ENCODE peak calls at places on chromosomes 6 and 20, in seven cellular contexts. Q, E, J, H, D, C and K are unnamed samples.

GRCh38 chr20:23049201-23049932 is at the start of gene THBD:
- DNase-seq in Q (peak), E (peak), J (peak), H (peak), D (peak), C (peak), K (peak)

GRCh38 chr20:59783020-59784010 is 150.1 kb downstream of the SYCP2 start:
- DNase-seq in Q (peak), E (peak), J (no peak), H (peak), D (peak), C (peak), K (peak)

GRCh38 chr6:121780325-121781313 is 345.2 kb downstream of the GJA1 start:
- DNase-seq in Q (peak), E (peak), J (no peak), H (peak), D (no peak), C (peak), K (peak)

GRCh38 chr20:43849496-43850197 is 65.0 kb upstream of the TOX2 start:
- DNase-seq in Q (peak), E (no peak), J (no peak), H (peak), D (no peak), C (peak), K (no peak)

GRCh38 chr20:19713851-19714716 is 44.0 kb upstream of the RIN2 start:
- DNase-seq in Q (no peak), E (no peak), J (no peak), H (no peak), D (no peak), C (no peak), K (no peak)

GRCh38 chr6:163667372-163668060 is 253.0 kb downstream of the QKI start:
- DNase-seq in Q (peak), E (no peak), J (peak), H (peak), D (no peak), C (no peak), K (no peak)

GRCh38 chr20:60331688-60332300 is 373.6 kb downstream of the CDH26 start:
- DNase-seq in Q (no peak), E (no peak), J (no peak), H (no peak), D (no peak), C (no peak), K (no peak)

GRCh38 chr6:41967312-41968287 is 26.0 kb upstream of the CCND3 start:
- DNase-seq in Q (no peak), E (no peak), J (no peak), H (peak), D (no peak), C (peak), K (no peak)

GRCh38 chr6:164014716-164015484 is 600.4 kb downstream of the QKI start:
- DNase-seq in Q (no peak), E (peak), J (no peak), H (no peak), D (peak), C (no peak), K (no peak)

GRCh38 chr6:99022039-99022609 is 74.4 kb upstream of the FBXL4 start:
- DNase-seq in Q (no peak), E (no peak), J (no peak), H (no peak), D (no peak), C (no peak), K (no peak)

GRCh38 chr6:3306848-3307247 is 48.1 kb downstream of the PSMG4 start:
- DNase-seq in Q (no peak), E (no peak), J (peak), H (no peak), D (no peak), C (no peak), K (no peak)

GRCh38 chr20:20024942-20025341 is 7.8 kb downstream of the NAA20 start:
- DNase-seq in Q (no peak), E (no peak), J (no peak), H (peak), D (no peak), C (no peak), K (no peak)

GRCh38 chr6:145347256-145347655 is 388.1 kb downstream of the EPM2A start:
- DNase-seq in Q (no peak), E (no peak), J (no peak), H (no peak), D (no peak), C (no peak), K (no peak)

GRCh38 chr20:61556116-61556515 is 304.1 kb downstream of the CDH4 start:
- DNase-seq in Q (no peak), E (no peak), J (no peak), H (peak), D (no peak), C (peak), K (no peak)

GRCh38 chr6:71291991-71292390 is 3.4 kb downstream of the OGFRL1 start:
- DNase-seq in Q (no peak), E (no peak), J (no peak), H (peak), D (no peak), C (no peak), K (no peak)

GRCh38 chr20:62970307-62971210 is 18.1 kb downstream of the SLC17A9 start:
- DNase-seq in Q (no peak), E (no peak), J (no peak), H (no peak), D (no peak), C (no peak), K (no peak)

GRCh38 chr6:49606696-49607390 is 29.8 kb downstream of the RHAG start:
- DNase-seq in Q (peak), E (no peak), J (no peak), H (peak), D (peak), C (peak), K (peak)

GRCh38 chr6:1129141-1129540 is 182.8 kb upstream of the FOXQ1 start:
- DNase-seq in Q (no peak), E (no peak), J (no peak), H (no peak), D (no peak), C (no peak), K (no peak)

GRCh38 chr6:32664354-32664753 is 2.1 kb downstream of the HLA-DQB1 start:
- DNase-seq in Q (no peak), E (no peak), J (no peak), H (no peak), D (no peak), C (no peak), K (no peak)

GRCh38 chr6:132598473-132598872 is 8.9 kb upstream of the TAAR5 start:
- DNase-seq in Q (no peak), E (no peak), J (no peak), H (no peak), D (peak), C (peak), K (no peak)

GRCh38 chr20:1788039-1788438 is 107.2 kb upstream of the SIRPA start:
- DNase-seq in Q (no peak), E (no peak), J (no peak), H (no peak), D (no peak), C (no peak), K (no peak)

GRCh38 chr6:144340541-144341371 is 55.6 kb downstream of the UTRN start:
- DNase-seq in Q (no peak), E (no peak), J (no peak), H (peak), D (no peak), C (no peak), K (no peak)

GRCh38 chr20:44031001-44031574 is 116.4 kb downstream of the TOX2 start:
- DNase-seq in Q (no peak), E (no peak), J (no peak), H (no peak), D (no peak), C (no peak), K (no peak)

GRCh38 chr6:79544939-79545450 is 7.8 kb upstream of the LCA5 start:
- DNase-seq in Q (peak), E (peak), J (no peak), H (peak), D (peak), C (peak), K (peak)

GRCh38 chr20:48635791-48636267 is 192.0 kb downstream of the PREX1 start:
- DNase-seq in Q (peak), E (peak), J (peak), H (peak), D (peak), C (peak), K (peak)

GRCh38 chr6:82712826-82713225 is 349.2 kb downstream of the TPBG start:
- DNase-seq in Q (no peak), E (no peak), J (no peak), H (peak), D (no peak), C (no peak), K (no peak)

GRCh38 chr6:119351005-119351394 is 1.4 kb upstream of the MAN1A1 start:
- DNase-seq in Q (no peak), E (no peak), J (no peak), H (peak), D (no peak), C (no peak), K (no peak)

GRCh38 chr6:15643542-15643941 is 19.3 kb downstream of the DTNBP1 start:
- DNase-seq in Q (no peak), E (no peak), J (no peak), H (no peak), D (no peak), C (no peak), K (no peak)

GRCh38 chr6:15644904-15645303 is 17.9 kb downstream of the DTNBP1 start:
- DNase-seq in Q (no peak), E (no peak), J (no peak), H (no peak), D (no peak), C (no peak), K (no peak)

GRCh38 chr6:15638373-15638772 is 24.5 kb downstream of the DTNBP1 start:
- DNase-seq in Q (no peak), E (no peak), J (no peak), H (no peak), D (no peak), C (no peak), K (no peak)

DNA sequence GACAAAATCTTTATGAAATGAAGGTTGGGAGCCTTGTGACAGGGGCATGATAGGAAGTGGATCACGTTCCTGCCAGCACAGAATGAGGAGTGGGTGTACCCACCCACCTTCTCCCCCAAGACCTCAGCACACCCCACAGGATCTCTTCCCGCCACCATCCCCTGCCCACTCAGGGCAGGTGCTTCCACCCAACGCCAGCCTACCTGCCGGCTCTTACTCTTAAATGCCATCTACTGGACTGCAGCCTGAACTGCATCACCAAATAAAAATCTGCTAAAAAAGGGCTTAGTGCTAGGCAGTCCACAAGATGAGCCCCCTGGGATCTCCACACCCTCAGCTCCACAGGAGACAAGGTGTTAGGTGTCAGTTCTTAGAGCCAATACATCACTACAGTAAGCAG is 20.6 kb downstream of the DTNBP1 start:
- DNase-seq in Q (no peak), E (no peak), J (no peak), H (peak), D (no peak), C (no peak), K (no peak)
- TF ChIP-seq CTCF in Q (no peak), E (no peak), J (no peak), H (peak), D (peak), C (no peak), K (no peak)

GRCh38 chr6:157226761-157227160 is 96.6 kb downstream of the TMEM242 start:
- DNase-seq in Q (no peak), E (no peak), J (no peak), H (peak), D (no peak), C (no peak), K (no peak)

GRCh38 chr6:157229219-157229607 is 94.1 kb downstream of the TMEM242 start:
- DNase-seq in Q (no peak), E (no peak), J (no peak), H (no peak), D (no peak), C (no peak), K (no peak)

GRCh38 chr6:157226026-157226639 is 97.2 kb downstream of the TMEM242 start:
- DNase-seq in Q (peak), E (no peak), J (no peak), H (peak), D (no peak), C (no peak), K (no peak)

GRCh38 chr6:157228421-157229218 is 94.7 kb downstream of the TMEM242 start:
- DNase-seq in Q (no peak), E (no peak), J (peak), H (no peak), D (peak), C (no peak), K (no peak)

DNA sequence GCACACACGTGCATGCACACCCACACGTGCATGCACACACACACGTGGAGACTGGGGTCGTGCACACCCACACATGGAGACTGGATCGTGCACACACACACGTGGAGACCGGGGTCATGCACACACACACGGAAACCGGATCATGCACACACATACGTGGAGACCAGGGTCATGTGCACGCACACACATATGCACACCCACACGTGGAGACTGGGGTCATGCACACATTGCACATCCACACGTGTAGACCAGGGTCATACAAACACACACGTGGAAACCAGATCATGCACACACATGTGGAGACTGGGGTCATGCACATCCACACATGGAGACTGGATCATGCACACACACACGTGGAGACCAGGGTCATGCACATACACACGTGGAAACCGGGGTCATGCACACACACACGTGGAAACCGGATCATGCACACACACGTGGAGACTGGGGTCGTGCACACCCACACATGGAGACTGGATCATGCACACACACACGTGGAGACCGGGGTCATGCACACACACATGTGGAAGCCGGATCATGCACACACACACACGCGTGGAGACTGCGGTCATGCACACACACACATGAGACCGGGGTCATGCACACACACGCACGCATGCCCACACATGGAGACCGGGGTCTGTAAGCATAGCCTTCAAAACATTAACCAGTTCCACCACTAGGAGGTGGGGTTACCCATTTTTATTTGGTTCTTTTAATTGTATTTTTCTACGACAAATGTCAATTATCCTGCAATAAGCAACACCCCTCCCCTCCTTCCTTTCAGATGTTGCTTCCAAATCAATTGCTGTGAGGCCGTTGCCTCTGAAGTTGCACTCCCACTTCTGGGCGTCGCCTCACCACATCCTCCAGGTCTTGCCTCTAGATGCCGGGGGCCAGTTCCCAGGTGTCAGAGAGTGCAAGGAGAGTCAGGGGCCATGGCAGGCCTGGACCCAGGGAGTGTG is 95.8 kb downstream of the TMEM242 start:
- DNase-seq in Q (no peak), E (no peak), J (no peak), H (peak), D (no peak), C (peak), K (no peak)
- TF ChIP-seq CTCF in Q (peak), E (peak), J (peak), H (peak), D (peak), C (no peak), K (no peak)

GRCh38 chr6:88013015-88013414 is 34.6 kb upstream of the SPACA1 start:
- DNase-seq in Q (no peak), E (no peak), J (no peak), H (peak), D (no peak), C (no peak), K (no peak)

GRCh38 chr6:88008411-88008810 is 39.2 kb upstream of the SPACA1 start:
- DNase-seq in Q (no peak), E (no peak), J (no peak), H (peak), D (no peak), C (no peak), K (no peak)

GRCh38 chr6:88008821-88009220 is 38.8 kb upstream of the SPACA1 start:
- DNase-seq in Q (no peak), E (no peak), J (no peak), H (peak), D (no peak), C (no peak), K (no peak)

DNA sequence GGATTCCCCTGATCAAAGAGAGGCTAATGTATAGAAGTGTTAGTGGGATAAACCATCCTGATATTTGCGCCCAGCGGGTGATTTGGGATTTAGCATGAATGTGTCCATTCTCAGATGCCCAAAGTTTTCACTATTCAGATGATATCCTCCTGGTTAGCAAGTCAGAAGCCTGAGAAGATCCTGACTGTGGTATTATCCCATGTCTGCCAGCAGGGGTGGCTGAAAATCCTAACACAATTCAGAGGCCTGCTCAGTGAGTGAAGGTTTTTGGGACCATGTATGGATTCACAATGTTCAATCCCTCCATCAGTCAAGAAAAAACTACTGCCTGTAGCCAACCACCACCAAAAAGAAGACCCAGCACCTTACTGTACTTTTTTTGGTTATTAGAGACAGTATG is 34.1 kb upstream of the SPACA1 start:
- DNase-seq in Q (no peak), E (no peak), J (no peak), H (peak), D (peak), C (peak), K (no peak)
- TF ChIP-seq CTCF in Q (no peak), E (no peak), J (no peak), H (peak), D (peak), C (no peak), K (no peak)

GRCh38 chr6:125314019-125314581 is 12.3 kb upstream of the HDDC2 start:
- DNase-seq in Q (peak), E (peak), J (no peak), H (peak), D (peak), C (peak), K (peak)
- TF ChIP-seq CTCF in Q (peak), E (peak), J (peak), H (peak), D (peak), C (peak), K (peak)

GRCh38 chr6:31321820-31322219 is 35.2 kb downstream of the HLA-B start:
- DNase-seq in Q (no peak), E (no peak), J (no peak), H (no peak), D (peak), C (no peak), K (no peak)
- TF ChIP-seq CTCF in Q (no peak), E (no peak), J (no peak), H (no peak), D (peak), C (no peak), K (no peak)

DNA sequence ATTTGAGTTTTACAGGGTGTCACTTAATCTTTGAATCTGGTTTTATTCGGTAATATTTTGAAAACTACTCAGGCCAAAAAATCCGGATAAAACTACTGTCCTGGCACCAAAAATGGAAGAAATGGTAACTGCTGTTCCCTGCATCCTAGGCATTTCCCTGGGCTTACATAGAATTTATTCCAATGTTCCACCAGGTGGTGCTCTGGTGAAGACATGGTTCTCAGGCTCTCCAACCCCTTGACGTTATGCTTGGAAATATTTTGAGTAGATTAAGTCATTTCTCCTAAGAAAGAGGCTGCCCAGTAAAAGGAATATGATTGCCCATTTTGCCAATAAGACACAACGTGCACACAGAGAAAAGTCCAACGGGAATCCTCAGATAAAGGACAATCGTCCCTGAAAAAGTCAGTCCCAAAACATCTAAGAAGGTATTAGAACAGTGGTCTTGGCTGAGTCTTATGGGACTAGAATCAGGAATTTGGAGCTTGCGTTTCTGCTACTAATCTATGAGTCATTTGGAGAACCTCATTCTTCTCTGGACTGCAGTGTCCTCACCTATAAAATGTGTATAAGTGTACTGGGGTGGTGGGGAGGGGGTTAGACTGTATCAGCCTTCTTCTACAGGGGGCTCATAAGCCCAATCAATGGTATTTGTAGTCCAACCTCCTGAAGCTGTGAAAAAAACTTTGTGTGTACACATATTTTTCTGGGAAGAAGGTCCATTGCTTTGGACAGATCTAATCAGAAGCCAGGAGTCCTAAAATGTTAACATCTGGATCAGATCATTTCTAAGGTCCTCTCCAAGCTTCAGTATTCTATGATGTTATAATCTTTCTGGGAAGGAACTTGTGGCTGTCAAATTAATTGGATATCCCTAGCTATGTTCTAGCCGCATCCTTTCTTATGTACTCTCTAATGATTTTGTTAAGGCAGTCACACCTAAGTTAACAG is 131.0 kb upstream of the BMP2 start:
- DNase-seq in Q (peak), E (no peak), J (no peak), H (peak), D (peak), C (peak), K (peak)
- TF ChIP-seq CTCF in Q (peak), E (peak), J (peak), H (peak), D (peak), C (peak), K (peak)

GRCh38 chr6:109382576-109383437 is 540 bp upstream of the CD164 start:
- DNase-seq in Q (peak), E (peak), J (peak), H (peak), D (peak), C (peak), K (peak)
- TF ChIP-seq CTCF in Q (peak), E (peak), J (peak), H (peak), D (peak), C (peak), K (no peak)

GRCh38 chr20:21767739-21768223 is 62.3 kb downstream of the PAX1 start:
- DNase-seq in Q (peak), E (no peak), J (no peak), H (no peak), D (peak), C (peak), K (peak)
- TF ChIP-seq CTCF in Q (no peak), E (no peak), J (no peak), H (no peak), D (peak), C (peak), K (peak)

GRCh38 chr6:147695819-147696218 is 187.3 kb downstream of the SAMD5 start:
- DNase-seq in Q (no peak), E (no peak), J (no peak), H (no peak), D (no peak), C (no peak), K (no peak)
- TF ChIP-seq CTCF in Q (no peak), E (no peak), J (no peak), H (no peak), D (no peak), C (no peak), K (no peak)

GRCh38 chr6:26361544-26361943 is 3.5 kb upstream of the BTN3A2 start:
- DNase-seq in Q (no peak), E (no peak), J (no peak), H (no peak), D (no peak), C (no peak), K (no peak)
- TF ChIP-seq CTCF in Q (no peak), E (no peak), J (no peak), H (no peak), D (no peak), C (no peak), K (no peak)